ENCODE peak calls at places on chromosomes 12 and 14, in five cellular contexts. M, A, P, N and D are unnamed samples.

GRCh38 chr12:44616385-44616784 is 259.7 kb downstream of the NELL2 start:
- DNase-seq in M (no peak), A (no peak), P (no peak), N (no peak), D (no peak)

GRCh38 chr12:86600664-86601231 is 344.6 kb upstream of the MGAT4C start:
- DNase-seq in M (no peak), A (peak), P (no peak), N (no peak), D (no peak)

GRCh38 chr14:95774265-95775160 is 60.6 kb upstream of the TCL1A start:
- DNase-seq in M (peak), A (peak), P (peak), N (peak), D (peak)

GRCh38 chr12:42084522-42084921 is 60.2 kb downstream of the GXYLT1 start:
- DNase-seq in M (no peak), A (no peak), P (no peak), N (no peak), D (no peak)

GRCh38 chr14:22850944-22851790 is 14.8 kb downstream of the MMP14 start:
- DNase-seq in M (peak), A (no peak), P (peak), N (peak), D (peak)

GRCh38 chr14:97699026-97699425 is 901.8 kb downstream of the VRK1 start:
- DNase-seq in M (no peak), A (no peak), P (no peak), N (no peak), D (no peak)

GRCh38 chr12:57238854-57239554 is 9.5 kb downstream of the SHMT2 start:
- DNase-seq in M (peak), A (peak), P (peak), N (peak), D (peak)

GRCh38 chr12:74317078-74317581 is 220.5 kb upstream of the ATXN7L3B start:
- DNase-seq in M (no peak), A (peak), P (peak), N (peak), D (no peak)

GRCh38 chr12:15152864-15153263 is 68.4 kb downstream of the RERG start:
- DNase-seq in M (no peak), A (no peak), P (no peak), N (no peak), D (no peak)

GRCh38 chr12:76784600-76785051 is 20.7 kb downstream of the ZDHHC17 start:
- DNase-seq in M (no peak), A (no peak), P (peak), N (no peak), D (no peak)

GRCh38 chr12:27284751-27285150 is 40.7 kb downstream of the STK38L start:
- DNase-seq in M (no peak), A (no peak), P (peak), N (no peak), D (no peak)

GRCh38 chr12:120719072-120719471 is 6.6 kb upstream of the ACADS start:
- DNase-seq in M (no peak), A (no peak), P (no peak), N (no peak), D (no peak)

GRCh38 chr14:36176524-36176923 is at the start of gene PTCSC3:
- DNase-seq in M (no peak), A (no peak), P (no peak), N (no peak), D (no peak)

GRCh38 chr14:105116451-105117256 is 51.4 kb upstream of the GPR132 start:
- DNase-seq in M (no peak), A (no peak), P (no peak), N (no peak), D (no peak)

GRCh38 chr12:93571360-93571853 is 1.1 kb upstream of the SOCS2 start:
- DNase-seq in M (peak), A (peak), P (peak), N (peak), D (peak)

GRCh38 chr12:27198036-27198435 is 46.0 kb upstream of the STK38L start:
- DNase-seq in M (no peak), A (no peak), P (no peak), N (no peak), D (no peak)

GRCh38 chr12:91870872-91871707 is 274.6 kb downstream of the BTG1 start:
- DNase-seq in M (no peak), A (no peak), P (no peak), N (no peak), D (no peak)